ENCODE peak calls at places on chromosomes 12 and 14, in seven cellular contexts. One of them, this sample, is unnamed.
A peak's percentile ranks its signal among the peaks of the same experiment; 100 is the strongest.

GRCh38 chr12:126551882-126552281 is 1486.6 kb downstream of the AACS start:
- DNase-seq in caudate nucleus: no peak
- DNase-seq in CD4-positive, CD25-positive, alpha-beta regulatory T cell: no peak
- DNase-seq in GDM1: no peak
- DNase-seq in NCI-H510A treated with DMSO at 0.1 percent for 48 hours: no peak
- DNase-seq in stimulated activated CD4-positive, alpha-beta T cell treated with anti-CD3 and anti-CD28 coated beads, Interleukin-2, amount 100 ng/mL, for 24 hours: no peak
- DNase-seq in Caki2: no peak
- DNase-seq in this sample: no peak

GRCh38 chr12:57195655-57196371 is 20.8 kb upstream of the NXPH4 start:
- DNase-seq in Caki2: no peak
- DNase-seq in stimulated activated CD4-positive, alpha-beta T cell treated with anti-CD3 and anti-CD28 coated beads, Interleukin-2, amount 100 ng/mL, for 24 hours: no peak
- DNase-seq in GDM1: no peak
- DNase-seq in NCI-H510A treated with DMSO at 0.1 percent for 48 hours: no peak
- DNase-seq in CD4-positive, CD25-positive, alpha-beta regulatory T cell: no peak
- DNase-seq in caudate nucleus: no peak
- DNase-seq in this sample: no peak

GRCh38 chr12:131044760-131045381 is 91.2 kb downstream of the ADGRD1 start:
- DNase-seq in Caki2: no peak
- DNase-seq in GDM1: peak; percentile 46
- DNase-seq in caudate nucleus: no peak
- DNase-seq in CD4-positive, CD25-positive, alpha-beta regulatory T cell: no peak
- DNase-seq in NCI-H510A treated with DMSO at 0.1 percent for 48 hours: peak; percentile 61
- DNase-seq in stimulated activated CD4-positive, alpha-beta T cell treated with anti-CD3 and anti-CD28 coated beads, Interleukin-2, amount 100 ng/mL, for 24 hours: no peak
- DNase-seq in this sample: peak; percentile 74

GRCh38 chr14:100864960-100865681 is 38.4 kb downstream of the RTL1 start:
- DNase-seq in GDM1: no peak
- DNase-seq in caudate nucleus: no peak
- DNase-seq in NCI-H510A treated with DMSO at 0.1 percent for 48 hours: no peak
- DNase-seq in Caki2: no peak
- DNase-seq in CD4-positive, CD25-positive, alpha-beta regulatory T cell: no peak
- DNase-seq in stimulated activated CD4-positive, alpha-beta T cell treated with anti-CD3 and anti-CD28 coated beads, Interleukin-2, amount 100 ng/mL, for 24 hours: no peak
- DNase-seq in this sample: no peak

GRCh38 chr12:6607751-6608591 is 792 bp upstream of the CHD4 start:
- DNase-seq in Caki2: peak; percentile 86
- DNase-seq in GDM1: peak; percentile 77
- DNase-seq in NCI-H510A treated with DMSO at 0.1 percent for 48 hours: peak; percentile 85
- DNase-seq in CD4-positive, CD25-positive, alpha-beta regulatory T cell: peak; percentile 71
- DNase-seq in stimulated activated CD4-positive, alpha-beta T cell treated with anti-CD3 and anti-CD28 coated beads, Interleukin-2, amount 100 ng/mL, for 24 hours: peak; percentile 71
- DNase-seq in caudate nucleus: no peak
- DNase-seq in this sample: peak; percentile 88

GRCh38 chr12:119788783-119789182 is 88.3 kb downstream of the CIT start:
- DNase-seq in CD4-positive, CD25-positive, alpha-beta regulatory T cell: no peak
- DNase-seq in caudate nucleus: no peak
- DNase-seq in Caki2: no peak
- DNase-seq in NCI-H510A treated with DMSO at 0.1 percent for 48 hours: no peak
- DNase-seq in stimulated activated CD4-positive, alpha-beta T cell treated with anti-CD3 and anti-CD28 coated beads, Interleukin-2, amount 100 ng/mL, for 24 hours: no peak
- DNase-seq in GDM1: no peak
- DNase-seq in this sample: no peak

GRCh38 chr14:39268393-39268792 is 34.7 kb downstream of the MIA2 start:
- DNase-seq in CD4-positive, CD25-positive, alpha-beta regulatory T cell: peak; percentile 40
- DNase-seq in Caki2: peak; percentile 36
- DNase-seq in caudate nucleus: no peak
- DNase-seq in GDM1: no peak
- DNase-seq in NCI-H510A treated with DMSO at 0.1 percent for 48 hours: peak; percentile 62
- DNase-seq in stimulated activated CD4-positive, alpha-beta T cell treated with anti-CD3 and anti-CD28 coated beads, Interleukin-2, amount 100 ng/mL, for 24 hours: no peak
- DNase-seq in this sample: peak; percentile 12

GRCh38 chr12:116642101-116642500 is 82.9 kb downstream of the MAP1LC3B2 start:
- DNase-seq in NCI-H510A treated with DMSO at 0.1 percent for 48 hours: no peak
- DNase-seq in stimulated activated CD4-positive, alpha-beta T cell treated with anti-CD3 and anti-CD28 coated beads, Interleukin-2, amount 100 ng/mL, for 24 hours: no peak
- DNase-seq in GDM1: no peak
- DNase-seq in caudate nucleus: no peak
- DNase-seq in CD4-positive, CD25-positive, alpha-beta regulatory T cell: no peak
- DNase-seq in Caki2: no peak
- DNase-seq in this sample: no peak

GRCh38 chr14:90288646-90289355 is 32.4 kb downstream of the PSMC1 start:
- DNase-seq in Caki2: no peak
- DNase-seq in stimulated activated CD4-positive, alpha-beta T cell treated with anti-CD3 and anti-CD28 coated beads, Interleukin-2, amount 100 ng/mL, for 24 hours: no peak
- DNase-seq in CD4-positive, CD25-positive, alpha-beta regulatory T cell: no peak
- DNase-seq in caudate nucleus: no peak
- DNase-seq in GDM1: no peak
- DNase-seq in NCI-H510A treated with DMSO at 0.1 percent for 48 hours: no peak
- DNase-seq in this sample: no peak

GRCh38 chr12:127386723-127387122 is 880.2 kb upstream of the TMEM132C start:
- DNase-seq in caudate nucleus: no peak
- DNase-seq in CD4-positive, CD25-positive, alpha-beta regulatory T cell: no peak
- DNase-seq in GDM1: no peak
- DNase-seq in NCI-H510A treated with DMSO at 0.1 percent for 48 hours: no peak
- DNase-seq in stimulated activated CD4-positive, alpha-beta T cell treated with anti-CD3 and anti-CD28 coated beads, Interleukin-2, amount 100 ng/mL, for 24 hours: no peak
- DNase-seq in Caki2: no peak
- DNase-seq in this sample: no peak

GRCh38 chr12:68317047-68317667 is 15.0 kb downstream of the MDM1 start:
- DNase-seq in caudate nucleus: no peak
- DNase-seq in NCI-H510A treated with DMSO at 0.1 percent for 48 hours: peak; percentile 72
- DNase-seq in stimulated activated CD4-positive, alpha-beta T cell treated with anti-CD3 and anti-CD28 coated beads, Interleukin-2, amount 100 ng/mL, for 24 hours: peak; percentile 66
- DNase-seq in CD4-positive, CD25-positive, alpha-beta regulatory T cell: peak; percentile 75
- DNase-seq in GDM1: no peak
- DNase-seq in Caki2: peak; percentile 27
- DNase-seq in this sample: peak; percentile 30

GRCh38 chr12:65853489-65854157 is 29.3 kb downstream of the HMGA2 start:
- DNase-seq in stimulated activated CD4-positive, alpha-beta T cell treated with anti-CD3 and anti-CD28 coated beads, Interleukin-2, amount 100 ng/mL, for 24 hours: no peak
- DNase-seq in GDM1: no peak
- DNase-seq in CD4-positive, CD25-positive, alpha-beta regulatory T cell: no peak
- DNase-seq in NCI-H510A treated with DMSO at 0.1 percent for 48 hours: no peak
- DNase-seq in Caki2: no peak
- DNase-seq in caudate nucleus: no peak
- DNase-seq in this sample: no peak

GRCh38 chr12:2297004-2297403 is 244.2 kb downstream of the CACNA1C start:
- DNase-seq in NCI-H510A treated with DMSO at 0.1 percent for 48 hours: no peak
- DNase-seq in Caki2: peak; percentile 18
- DNase-seq in CD4-positive, CD25-positive, alpha-beta regulatory T cell: no peak
- DNase-seq in stimulated activated CD4-positive, alpha-beta T cell treated with anti-CD3 and anti-CD28 coated beads, Interleukin-2, amount 100 ng/mL, for 24 hours: no peak
- DNase-seq in caudate nucleus: no peak
- DNase-seq in GDM1: no peak
- DNase-seq in this sample: no peak

GRCh38 chr14:23660290-23661226 is 24.4 kb downstream of the DHRS2 start:
- DNase-seq in GDM1: no peak
- DNase-seq in caudate nucleus: no peak
- DNase-seq in CD4-positive, CD25-positive, alpha-beta regulatory T cell: peak; percentile 27
- DNase-seq in NCI-H510A treated with DMSO at 0.1 percent for 48 hours: no peak
- DNase-seq in Caki2: no peak
- DNase-seq in stimulated activated CD4-positive, alpha-beta T cell treated with anti-CD3 and anti-CD28 coated beads, Interleukin-2, amount 100 ng/mL, for 24 hours: no peak
- DNase-seq in this sample: no peak

GRCh38 chr14:38662781-38663180 is 406.9 kb upstream of the CLEC14A start:
- DNase-seq in CD4-positive, CD25-positive, alpha-beta regulatory T cell: no peak
- DNase-seq in caudate nucleus: no peak
- DNase-seq in NCI-H510A treated with DMSO at 0.1 percent for 48 hours: peak; percentile 83
- DNase-seq in Caki2: no peak
- DNase-seq in stimulated activated CD4-positive, alpha-beta T cell treated with anti-CD3 and anti-CD28 coated beads, Interleukin-2, amount 100 ng/mL, for 24 hours: no peak
- DNase-seq in GDM1: no peak
- DNase-seq in this sample: no peak

GRCh38 chr12:27015730-27016076 is 1.5 kb upstream of the TM7SF3 start:
- DNase-seq in caudate nucleus: no peak
- DNase-seq in GDM1: no peak
- DNase-seq in NCI-H510A treated with DMSO at 0.1 percent for 48 hours: peak; percentile 68
- DNase-seq in CD4-positive, CD25-positive, alpha-beta regulatory T cell: peak; percentile 77
- DNase-seq in stimulated activated CD4-positive, alpha-beta T cell treated with anti-CD3 and anti-CD28 coated beads, Interleukin-2, amount 100 ng/mL, for 24 hours: no peak
- DNase-seq in Caki2: peak; percentile 52
- DNase-seq in this sample: peak; percentile 40

GRCh38 chr14:20679907-20680306 is 4.5 kb upstream of the RNASE4 start:
- DNase-seq in Caki2: no peak
- DNase-seq in caudate nucleus: peak; percentile 4
- DNase-seq in NCI-H510A treated with DMSO at 0.1 percent for 48 hours: no peak
- DNase-seq in GDM1: no peak
- DNase-seq in CD4-positive, CD25-positive, alpha-beta regulatory T cell: no peak
- DNase-seq in stimulated activated CD4-positive, alpha-beta T cell treated with anti-CD3 and anti-CD28 coated beads, Interleukin-2, amount 100 ng/mL, for 24 hours: no peak
- DNase-seq in this sample: peak; percentile 69

GRCh38 chr12:126042286-126042685 is 977.1 kb downstream of the AACS start:
- DNase-seq in GDM1: no peak
- DNase-seq in NCI-H510A treated with DMSO at 0.1 percent for 48 hours: no peak
- DNase-seq in CD4-positive, CD25-positive, alpha-beta regulatory T cell: no peak
- DNase-seq in Caki2: no peak
- DNase-seq in caudate nucleus: no peak
- DNase-seq in stimulated activated CD4-positive, alpha-beta T cell treated with anti-CD3 and anti-CD28 coated beads, Interleukin-2, amount 100 ng/mL, for 24 hours: no peak
- DNase-seq in this sample: no peak

GRCh38 chr12:17197971-17198370 is 592.0 kb upstream of the LMO3 start:
- DNase-seq in stimulated activated CD4-positive, alpha-beta T cell treated with anti-CD3 and anti-CD28 coated beads, Interleukin-2, amount 100 ng/mL, for 24 hours: no peak
- DNase-seq in NCI-H510A treated with DMSO at 0.1 percent for 48 hours: no peak
- DNase-seq in GDM1: no peak
- DNase-seq in CD4-positive, CD25-positive, alpha-beta regulatory T cell: no peak
- DNase-seq in caudate nucleus: no peak
- DNase-seq in Caki2: no peak
- DNase-seq in this sample: no peak

GRCh38 chr14:64692189-64692588 is 12.0 kb upstream of the PLEKHG3 start:
- DNase-seq in stimulated activated CD4-positive, alpha-beta T cell treated with anti-CD3 and anti-CD28 coated beads, Interleukin-2, amount 100 ng/mL, for 24 hours: no peak
- DNase-seq in NCI-H510A treated with DMSO at 0.1 percent for 48 hours: no peak
- DNase-seq in CD4-positive, CD25-positive, alpha-beta regulatory T cell: no peak
- DNase-seq in Caki2: no peak
- DNase-seq in caudate nucleus: no peak
- DNase-seq in GDM1: no peak
- DNase-seq in this sample: no peak